ENCODE peak calls at places on chromosome X, in six cellular contexts. R, L, N, O, W and K are unnamed samples.

GRCh38 chrX:138191998-138192397 is 519.5 kb downstream of the FGF13 start:
- DNase-seq in R (no peak), L (no peak), N (peak), O (peak), W (peak), K (peak)

GRCh38 chrX:118637997-118638396 is 89.4 kb upstream of the IL13RA1 start:
- DNase-seq in R (no peak), L (no peak), N (peak), O (no peak), W (no peak), K (no peak)

GRCh38 chrX:135086197-135086854 is 34.0 kb downstream of the ETDB start:
- DNase-seq in R (peak), L (no peak), N (peak), O (peak), W (peak), K (peak)

GRCh38 chrX:112636951-112637541 is 42.7 kb downstream of the LHFPL1 start:
- DNase-seq in R (no peak), L (no peak), N (peak), O (no peak), W (peak), K (no peak)

GRCh38 chrX:138765061-138765460 is 53.5 kb upstream of the FGF13 start:
- DNase-seq in R (no peak), L (no peak), N (peak), O (no peak), W (peak), K (no peak)

GRCh38 chrX:78624884-78625283 is 34.2 kb downstream of the RTL3 start:
- DNase-seq in R (no peak), L (no peak), N (no peak), O (no peak), W (peak), K (no peak)

GRCh38 chrX:119565110-119565663 is at the start of gene STEEP1:
- DNase-seq in R (peak), L (peak), N (peak), O (peak), W (peak), K (peak)

GRCh38 chrX:147340947-147341346 is 526.4 kb upstream of the CXorf51A start:
- DNase-seq in R (no peak), L (no peak), N (no peak), O (no peak), W (no peak), K (no peak)

GRCh38 chrX:103607385-103608304 is at the start of gene TCEAL3:
- DNase-seq in R (peak), L (peak), N (peak), O (peak), W (peak), K (peak)

GRCh38 chrX:53294024-53294648 is 12.8 kb upstream of the IQSEC2 start:
- DNase-seq in R (no peak), L (no peak), N (peak), O (no peak), W (no peak), K (no peak)

GRCh38 chrX:29241831-29242230 is 654.6 kb downstream of the IL1RAPL1 start:
- DNase-seq in R (no peak), L (no peak), N (no peak), O (no peak), W (no peak), K (no peak)

GRCh38 chrX:150688911-150689451 is 4.2 kb upstream of the MTMR1 start:
- DNase-seq in R (no peak), L (no peak), N (peak), O (no peak), W (peak), K (peak)

GRCh38 chrX:154458954-154459829 is 1.1 kb downstream of the PLXNA3 start:
- DNase-seq in R (peak), L (no peak), N (no peak), O (peak), W (no peak), K (peak)

GRCh38 chrX:39821011-39821708 is 276.6 kb downstream of the BCOR start:
- DNase-seq in R (no peak), L (no peak), N (peak), O (no peak), W (peak), K (peak)

GRCh38 chrX:106615041-106615440 is 3.3 kb downstream of the RADX start:
- DNase-seq in R (no peak), L (no peak), N (no peak), O (no peak), W (no peak), K (no peak)

GRCh38 chrX:31480696-31481095 is 408.9 kb upstream of the FTHL17 start:
- DNase-seq in R (no peak), L (no peak), N (no peak), O (no peak), W (no peak), K (no peak)

GRCh38 chrX:118780509-118780908 is 43.1 kb upstream of the ZCCHC12 start:
- DNase-seq in R (no peak), L (no peak), N (no peak), O (no peak), W (no peak), K (no peak)

GRCh38 chrX:13372203-13372980 is 52.5 kb upstream of the ATXN3L start:
- DNase-seq in R (no peak), L (no peak), N (no peak), O (no peak), W (no peak), K (no peak)

GRCh38 chrX:130295519-130296314 is 27.0 kb upstream of the ZNF280C start:
- DNase-seq in R (no peak), L (no peak), N (no peak), O (no peak), W (no peak), K (no peak)

GRCh38 chrX:4656419-4656818 is 943.0 kb upstream of the PRKX start:
- DNase-seq in R (no peak), L (no peak), N (no peak), O (no peak), W (no peak), K (no peak)

GRCh38 chrX:150234126-150234525 is 129.0 kb upstream of the MAMLD1 start:
- DNase-seq in R (no peak), L (no peak), N (no peak), O (no peak), W (no peak), K (peak)

GRCh38 chrX:120790118-120790517 is 85.5 kb downstream of the CT47B1 start:
- DNase-seq in R (peak), L (peak), N (peak), O (peak), W (peak), K (no peak)

GRCh38 chrX:68570598-68570997 is 71.7 kb downstream of the YIPF6 start:
- DNase-seq in R (no peak), L (no peak), N (no peak), O (no peak), W (no peak), K (no peak)

GRCh38 chrX:129980043-129980442 is 2.4 kb upstream of the BCORL1 start:
- DNase-seq in R (no peak), L (no peak), N (no peak), O (peak), W (no peak), K (peak)

GRCh38 chrX:70025464-70025863 is 24.3 kb downstream of the AWAT2 start:
- DNase-seq in R (no peak), L (no peak), N (no peak), O (no peak), W (no peak), K (no peak)

GRCh38 chrX:21911481-21911880 is 29.0 kb upstream of the SMS start:
- DNase-seq in R (no peak), L (no peak), N (no peak), O (no peak), W (no peak), K (no peak)

GRCh38 chrX:46407753-46408130 is 137.5 kb downstream of the ZNF674 start:
- DNase-seq in R (no peak), L (no peak), N (peak), O (no peak), W (peak), K (no peak)

GRCh38 chrX:49041683-49042529 is 1.3 kb downstream of the TFE3 start:
- DNase-seq in R (no peak), L (no peak), N (no peak), O (peak), W (peak), K (peak)

GRCh38 chrX:350148-350533 is 31.5 kb upstream of the GTPBP6 start:
- DNase-seq in R (no peak), L (no peak), N (no peak), O (no peak), W (no peak), K (no peak)

GRCh38 chrX:41293269-41293668 is 40.7 kb upstream of the DDX3X start:
- DNase-seq in R (no peak), L (no peak), N (no peak), O (no peak), W (no peak), K (peak)

GRCh38 chrX:74187211-74187610 is 116.8 kb upstream of the ZCCHC13 start:
- DNase-seq in R (no peak), L (no peak), N (no peak), O (no peak), W (peak), K (no peak)

GRCh38 chrX:16479206-16479869 is 170.6 kb upstream of the S100G start:
- DNase-seq in R (no peak), L (no peak), N (peak), O (no peak), W (peak), K (no peak)